ENCODE peak calls at places on chromosome 6, in ten cellular contexts. Z is brain microvascular endothelial cell, I is colonic mucosa, T is upper lobe of right lung, R is fibroblast of the aortic adventitia, K is stomach, F is neural progenitor cell, V is choroid plexus epithelial cell, E is psoas muscle, C is fibroblast of mammary gland. L is an unnamed sample.

GRCh38 chr6:157613011-157613522 is 210.0 kb upstream of the SNX9 start:
- DNase-seq in F (no peak), R (peak; percentile 87), I (no peak), C (peak; percentile 98), T (no peak), E (no peak), V (peak; percentile 77), Z (peak; percentile 91), K (no peak), L (peak; percentile 97)

GRCh38 chr6:159797554-159797953 is 2.5 kb upstream of the PNLDC1 start:
- DNase-seq in T (no peak), C (no peak), K (no peak), V (no peak), F (no peak), I (no peak), R (no peak), E (no peak), Z (no peak), L (no peak)

GRCh38 chr6:56913276-56914138 is 41.4 kb upstream of the BEND6 start:
- DNase-seq in K (no peak), Z (no peak), I (no peak), R (no peak), V (peak; percentile 66), C (peak; percentile 56), F (no peak), E (no peak), T (no peak), L (peak; percentile 64)

GRCh38 chr6:13760948-13761347 is 49.3 kb upstream of the RANBP9 start:
- DNase-seq in V (no peak), C (peak; percentile 92), K (no peak), R (peak; percentile 98), E (no peak), T (no peak), I (no peak), F (no peak), Z (no peak), L (peak; percentile 88)

GRCh38 chr6:158801655-158802294 is 17.4 kb downstream of the EZR start:
- DNase-seq in F (peak; percentile 8), E (peak; percentile 67), I (peak; percentile 83), C (no peak), R (no peak), Z (no peak), T (no peak), K (peak; percentile 25), V (no peak), L (no peak)

GRCh38 chr6:155495011-155495768 is 39.6 kb upstream of the NOX3 start:
- DNase-seq in C (peak; percentile 89), T (no peak), V (peak; percentile 97), K (no peak), I (peak; percentile 20), R (peak; percentile 91), Z (peak; percentile 82), F (peak; percentile 76), E (peak; percentile 43), L (peak; percentile 75)

GRCh38 chr6:79048611-79049010 is 29.4 kb downstream of the PHIP start:
- DNase-seq in V (peak; percentile 71), T (no peak), E (no peak), R (peak; percentile 35), Z (peak; percentile 48), C (peak; percentile 49), I (no peak), K (no peak), F (peak; percentile 40), L (peak; percentile 29)

GRCh38 chr6:135256866-135257265 is 75.8 kb downstream of the MYB start:
- DNase-seq in C (peak; percentile 50), Z (no peak), F (no peak), R (no peak), T (no peak), I (no peak), E (no peak), K (no peak), V (no peak), L (no peak)

GRCh38 chr6:52666523-52666922 is 4.4 kb upstream of the TMEM14A start:
- DNase-seq in R (no peak), V (no peak), F (no peak), I (no peak), E (no peak), T (no peak), K (no peak), C (no peak), Z (no peak), L (no peak)

GRCh38 chr6:52663120-52663934 is 7.6 kb upstream of the TMEM14A start:
- DNase-seq in C (peak; percentile 84), E (peak; percentile 29), V (peak; percentile 89), R (peak; percentile 89), F (peak; percentile 72), Z (peak; percentile 43), I (peak; percentile 63), K (peak; percentile 44), T (no peak), L (peak; percentile 65)

GRCh38 chr6:52663935-52664184 is 7.1 kb upstream of the TMEM14A start:
- DNase-seq in K (no peak), R (no peak), F (no peak), C (no peak), V (no peak), E (no peak), I (no peak), Z (no peak), T (no peak), L (no peak)

GRCh38 chr6:52664991-52665686 is 5.8 kb upstream of the TMEM14A start:
- DNase-seq in R (no peak), T (no peak), C (peak; percentile 15), V (no peak), K (no peak), I (no peak), E (no peak), F (no peak), Z (no peak), L (no peak)

GRCh38 chr6:52664185-52664990 is 6.5 kb upstream of the TMEM14A start:
- DNase-seq in C (peak; percentile 97), R (peak; percentile 98), I (peak; percentile 95), F (peak; percentile 97), E (peak; percentile 79), V (peak; percentile 97), Z (peak; percentile 95), T (peak; percentile 93), K (peak; percentile 94), L (peak; percentile 94)
- H3K4me3 ChIP-seq in C (peak overlapping the region; percentile 81), R (peak overlapping the region; percentile 80), I (peak overlapping the region; percentile 64), F (peak overlapping the region; percentile 60), E (peak overlapping the region; percentile 84), V (peak overlapping the region; percentile 72), Z (peak overlapping the region; percentile 73), T (peak overlapping the region; percentile 78), K (peak overlapping the region; percentile 62), L (peak overlapping the region; percentile 78)

DNA sequence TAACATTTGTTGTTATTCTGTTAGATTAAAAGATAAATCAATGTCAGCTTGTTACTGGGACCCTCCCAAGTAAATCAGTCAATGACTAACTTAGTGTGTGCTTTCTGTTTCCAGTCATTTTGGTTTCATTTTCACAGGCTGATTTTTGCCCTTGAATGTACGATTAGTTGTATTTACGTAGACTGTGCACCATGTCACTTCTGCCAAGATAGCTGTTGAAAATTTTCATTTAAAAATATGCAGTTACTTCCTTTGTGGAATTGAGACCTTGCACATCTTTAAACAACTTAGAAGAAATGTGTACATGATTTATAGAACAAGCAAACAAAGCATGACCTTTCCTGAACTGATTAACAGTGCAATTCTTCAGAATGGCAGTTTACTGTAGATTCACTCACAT is 944.8 kb upstream of the CITED2 start:
- DNase-seq in C (peak; percentile 55), R (peak; percentile 72), I (no peak), E (no peak), V (peak; percentile 86), K (no peak), T (no peak), Z (peak; percentile 12), F (no peak), L (peak; percentile 76)
- H3K4me3 ChIP-seq in C (no peak overlapping the region), R (no peak overlapping the region), I (no peak overlapping the region), E (peak overlapping the region; percentile 30), V (no peak overlapping the region), K (no peak overlapping the region), T (peak overlapping the region; percentile 10), Z (no peak overlapping the region), F (no peak overlapping the region), L (no peak overlapping the region)

GRCh38 chr6:41471064-41471895 is 74.9 kb upstream of the FOXP4 start:
- DNase-seq in K (no peak), C (no peak), Z (no peak), F (no peak), I (no peak), T (no peak), V (no peak), E (no peak), R (no peak), L (no peak)

GRCh38 chr6:41467627-41468404 is 78.4 kb upstream of the FOXP4 start:
- DNase-seq in Z (no peak), E (no peak), T (peak; percentile 53), R (no peak), K (no peak), I (no peak), C (no peak), V (no peak), F (no peak), L (no peak)

GRCh38 chr6:41470341-41471063 is 75.7 kb upstream of the FOXP4 start:
- DNase-seq in V (peak; percentile 71), F (peak; percentile 57), I (no peak), T (peak; percentile 81), K (peak; percentile 47), R (peak; percentile 35), C (peak; percentile 67), E (peak; percentile 75), Z (peak; percentile 51), L (no peak)

GRCh38 chr6:41469951-41470340 is 76.2 kb upstream of the FOXP4 start:
- DNase-seq in F (peak; percentile 67), I (no peak), V (peak; percentile 65), T (peak; percentile 73), C (no peak), K (peak; percentile 43), R (no peak), E (no peak), Z (no peak), L (no peak)

GRCh38 chr6:41469156-41469950 is 76.8 kb upstream of the FOXP4 start:
- DNase-seq in E (no peak), R (no peak), K (no peak), V (no peak), F (peak; percentile 47), Z (no peak), T (peak; percentile 31), I (no peak), C (no peak), L (no peak)
- H3K4me3 ChIP-seq in E (no peak overlapping the region), R (no peak overlapping the region), K (peak overlapping the region; percentile 40), V (peak overlapping the region; percentile 40), F (peak overlapping the region; percentile 43), Z (no peak overlapping the region), T (peak overlapping the region; percentile 35), I (no peak overlapping the region), C (no peak overlapping the region), L (no peak overlapping the region)

GRCh38 chr6:149924206-149924932 is 1.4 kb upstream of the RAET1G start:
- DNase-seq in V (no peak), R (no peak), C (no peak), Z (no peak), I (no peak), F (no peak), E (no peak), K (no peak), T (peak; percentile 40), L (no peak)

GRCh38 chr6:149924933-149925252 is 2.0 kb upstream of the RAET1G start:
- DNase-seq in R (no peak), C (no peak), E (no peak), Z (no peak), T (peak; percentile 21), F (no peak), I (no peak), K (no peak), V (no peak), L (no peak)

GRCh38 chr6:149923327-149923986 is 536 bp upstream of the RAET1G start:
- DNase-seq in R (no peak), E (no peak), T (no peak), V (no peak), K (no peak), F (no peak), C (no peak), I (no peak), Z (no peak), L (no peak)

GRCh38 chr6:149921361-149921760 is 1.6 kb downstream of the RAET1G start:
- DNase-seq in Z (no peak), I (no peak), C (no peak), R (no peak), F (no peak), K (no peak), V (no peak), T (peak; percentile 31), E (no peak), L (no peak)

GRCh38 chr6:149922642-149923326 is at the start of gene RAET1G:
- DNase-seq in Z (peak; percentile 92), V (peak; percentile 97), E (peak; percentile 90), I (peak; percentile 94), F (peak; percentile 94), T (peak; percentile 92), C (peak; percentile 96), R (peak; percentile 95), K (peak; percentile 88), L (peak; percentile 95)
- H3K4me3 ChIP-seq in Z (peak within 1 kb of the TSS; percentile 70), V (peak within 1 kb of the TSS; percentile 68), E (peak within 1 kb of the TSS; percentile 70), I (peak within 1 kb of the TSS; percentile 50), F (peak within 1 kb of the TSS; percentile 71), T (peak within 1 kb of the TSS; percentile 60), C (peak within 1 kb of the TSS; percentile 62), R (peak within 1 kb of the TSS; percentile 71), K (peak within 1 kb of the TSS; percentile 52), L (peak within 1 kb of the TSS; percentile 62)